ENCODE peak calls at places on chromosomes 6 and 20, in six cellular contexts. O is brain microvascular endothelial cell; Y is right cardiac atrium; K is right lobe of liver; C is prostate gland; N is CD8-positive, alpha-beta T cell. Z is an unnamed sample.

GRCh38 chr6:147769496-147770087 is 261.1 kb downstream of the SAMD5 start:
- DNase-seq in O (no peak), Y (no peak), K (no peak), C (no peak), N (no peak), Z (no peak)

GRCh38 chr6:24981385-24981758 is 45.6 kb upstream of the RIPOR2 start:
- DNase-seq in O (peak; percentile 62), Y (no peak), K (no peak), C (no peak), N (no peak), Z (no peak)

GRCh38 chr6:166460473-166461437 is 78.0 kb upstream of the MPC1 start:
- DNase-seq in O (no peak), Y (no peak), K (no peak), C (no peak), N (no peak), Z (peak; percentile 8)

GRCh38 chr20:62363920-62364851 is 2.9 kb downstream of the LAMA5 start:
- DNase-seq in O (peak; percentile 57), Y (peak; percentile 71), K (peak; percentile 35), C (peak; percentile 3), N (no peak), Z (no peak)

GRCh38 chr6:168126566-168127383 is 47.8 kb upstream of the FRMD1 start:
- DNase-seq in O (no peak), Y (no peak), K (no peak), C (no peak), N (no peak), Z (no peak)

GRCh38 chr6:149212892-149213786 is 104.4 kb upstream of the TAB2 start:
- DNase-seq in O (no peak), Y (no peak), K (no peak), C (no peak), N (no peak), Z (no peak)

GRCh38 chr6:46932526-46932925 is 10.8 kb upstream of the ADGRF5 start:
- DNase-seq in O (peak; percentile 51), Y (no peak), K (no peak), C (no peak), N (no peak), Z (peak; percentile 47)

GRCh38 chr6:15536201-15536955 is 126.5 kb downstream of the DTNBP1 start:
- DNase-seq in O (no peak), Y (no peak), K (no peak), C (no peak), N (no peak), Z (no peak)

GRCh38 chr6:5096482-5096881 is 11.3 kb downstream of the PPP1R3G start:
- DNase-seq in O (no peak), Y (peak; percentile 75), K (no peak), C (no peak), N (no peak), Z (no peak)

GRCh38 chr6:134315974-134316391 is 1.9 kb downstream of the SGK1 start:
- DNase-seq in O (no peak), Y (no peak), K (no peak), C (no peak), N (no peak), Z (no peak)

GRCh38 chr6:134317471-134318131 is at the start of gene SGK1:
- DNase-seq in O (peak; percentile 46), Y (peak; percentile 55), K (peak; percentile 27), C (peak; percentile 9), N (peak; percentile 28), Z (peak; percentile 78)

GRCh38 chr6:134314236-134314821 is 3.6 kb downstream of the SGK1 start:
- DNase-seq in O (no peak), Y (no peak), K (no peak), C (no peak), N (no peak), Z (no peak)

GRCh38 chr6:134316733-134317431 is 1.0 kb downstream of the SGK1 start:
- DNase-seq in O (no peak), Y (no peak), K (no peak), C (no peak), N (no peak), Z (no peak)

GRCh38 chr6:134315189-134315588 is 2.7 kb downstream of the SGK1 start:
- DNase-seq in O (no peak), Y (no peak), K (no peak), C (no peak), N (no peak), Z (no peak)
- H3K27ac ChIP-seq in O (no peak overlapping the region), Y (no peak overlapping the region), K (no peak overlapping the region), C (no peak overlapping the region), N (no peak overlapping the region), Z (no peak overlapping the region)

DNA sequence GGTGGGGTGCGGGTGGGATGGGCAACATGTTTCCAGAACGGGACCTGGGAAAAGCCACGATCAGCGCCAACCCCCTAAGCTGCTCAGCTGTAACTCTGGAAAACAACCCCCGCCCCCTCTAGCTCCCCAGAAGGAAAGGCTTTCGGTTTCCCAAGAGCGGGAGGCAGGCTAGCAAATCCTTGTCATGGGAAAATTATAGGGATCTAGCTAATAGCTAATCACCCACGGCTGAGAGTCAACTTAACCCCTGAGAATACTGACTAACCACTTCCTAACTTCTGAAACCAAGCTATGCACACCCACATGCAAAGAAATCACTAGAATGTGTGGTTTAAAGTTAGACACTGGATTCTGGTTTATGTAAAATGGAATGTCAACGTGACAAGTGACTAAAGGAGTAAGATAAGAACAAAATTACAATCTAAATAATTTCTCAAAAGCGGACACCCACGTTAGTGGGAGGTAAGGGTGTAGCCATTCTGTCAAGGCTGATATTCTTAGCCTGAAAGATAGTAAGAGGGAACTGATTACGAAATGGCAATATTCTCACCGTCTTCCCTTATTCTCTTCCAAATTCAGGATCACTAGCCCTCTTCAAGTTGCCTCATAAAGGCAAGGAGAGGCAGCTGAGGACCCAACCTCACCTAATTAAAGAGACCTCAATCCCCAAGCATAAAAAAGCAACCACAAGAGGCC is 20.1 kb downstream of the JAG1 start:
- DNase-seq in O (peak; percentile 91), Y (peak; percentile 82), K (no peak), C (no peak), N (no peak), Z (no peak)
- H3K4me3 ChIP-seq in O (no peak overlapping the region), Y (peak overlapping the region; percentile 18), K (no peak overlapping the region), C (no peak overlapping the region), N (no peak overlapping the region), Z (no peak overlapping the region)

GRCh38 chr6:90195094-90195793 is 101.4 kb downstream of the BACH2 start:
- DNase-seq in O (no peak), Y (no peak), K (no peak), C (no peak), N (no peak), Z (no peak)
- H3K27ac ChIP-seq in O (no peak overlapping the region), Y (no peak overlapping the region), K (no peak overlapping the region), C (no peak overlapping the region), N (peak overlapping the region; percentile 6), Z (no peak overlapping the region)

GRCh38 chr6:13712485-13712990 is 903 bp upstream of the RANBP9 start:
- DNase-seq in O (no peak), Y (no peak), K (no peak), C (no peak), N (no peak), Z (no peak)

GRCh38 chr6:13717787-13718458 is 6.3 kb upstream of the RANBP9 start:
- DNase-seq in O (no peak), Y (no peak), K (no peak), C (no peak), N (no peak), Z (no peak)

GRCh38 chr6:13716225-13716954 is 4.8 kb upstream of the RANBP9 start:
- DNase-seq in O (no peak), Y (peak; percentile 42), K (no peak), C (no peak), N (no peak), Z (no peak)

GRCh38 chr6:13715444-13715883 is 3.8 kb upstream of the RANBP9 start:
- DNase-seq in O (no peak), Y (no peak), K (no peak), C (no peak), N (no peak), Z (peak; percentile 39)

DNA sequence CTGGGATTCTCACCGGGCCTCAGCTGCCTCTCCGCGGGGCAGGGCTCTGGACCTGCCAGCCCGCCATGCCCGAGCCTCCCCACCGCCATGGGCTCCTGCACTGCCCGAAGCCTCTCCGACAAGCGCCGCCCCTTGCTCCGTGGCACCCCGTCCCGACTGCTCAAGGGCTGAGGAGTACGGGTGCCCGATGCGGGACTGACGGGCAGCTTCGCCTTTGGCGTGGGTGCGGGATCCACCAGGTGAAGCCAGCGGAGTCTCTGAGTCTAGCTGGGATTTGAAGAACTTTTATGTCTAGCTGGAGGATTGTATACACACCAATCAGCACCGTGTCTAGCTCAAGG is 5.3 kb upstream of the RANBP9 start:
- DNase-seq in O (no peak), Y (no peak), K (no peak), C (no peak), N (no peak), Z (no peak)
- H3K4me3 ChIP-seq in O (no peak overlapping the region), Y (no peak overlapping the region), K (no peak overlapping the region), C (no peak overlapping the region), N (no peak overlapping the region), Z (no peak overlapping the region)

GRCh38 chr6:154406869-154407268 is 50.3 kb upstream of the IPCEF1 start:
- DNase-seq in O (no peak), Y (no peak), K (no peak), C (no peak), N (no peak), Z (no peak)
- H3K27ac ChIP-seq in O (no peak overlapping the region), Y (no peak overlapping the region), K (no peak overlapping the region), C (no peak overlapping the region), N (no peak overlapping the region), Z (no peak overlapping the region)

DNA sequence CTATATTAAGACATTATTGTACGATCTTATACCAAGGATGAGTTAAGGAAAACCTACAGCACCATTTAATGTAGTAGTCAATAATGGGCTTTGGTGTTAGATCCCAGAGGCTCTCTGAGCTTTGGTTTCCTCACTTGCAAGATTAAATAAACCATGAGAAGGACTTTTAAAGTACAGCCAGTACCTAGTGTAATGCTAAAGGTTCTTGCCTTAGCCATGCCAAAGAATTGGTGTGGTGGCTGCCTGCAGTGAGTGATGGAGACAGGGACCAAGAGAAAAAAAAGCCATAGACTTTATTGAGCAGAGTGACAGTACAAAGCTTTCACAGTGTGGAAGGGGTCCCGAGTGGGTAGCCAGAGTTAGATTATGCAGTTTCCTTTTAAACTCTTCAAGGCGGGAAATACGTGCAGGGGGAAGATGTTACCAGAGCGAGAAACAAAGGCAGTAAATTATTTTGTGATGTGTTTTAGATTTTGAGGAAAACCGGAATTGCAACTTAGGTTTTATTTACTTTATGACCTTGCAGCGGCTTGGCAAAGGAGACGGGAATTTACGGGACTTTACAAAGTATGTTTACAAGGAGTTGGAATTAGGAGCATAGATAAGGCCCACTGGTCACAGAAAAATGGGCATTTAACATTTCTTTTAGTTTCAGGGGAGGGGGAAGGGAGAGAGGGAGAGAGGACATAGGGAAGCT is 100.4 kb downstream of the MYO6 start:
- DNase-seq in O (no peak), Y (no peak), K (no peak), C (peak; percentile 66), N (no peak), Z (no peak)
- H3K4me3 ChIP-seq in O (no peak overlapping the region), Y (no peak overlapping the region), K (no peak overlapping the region), C (no peak overlapping the region), N (no peak overlapping the region), Z (no peak overlapping the region)

GRCh38 chr6:139398658-139399057 is 24.2 kb upstream of the CITED2 start:
- DNase-seq in O (no peak), Y (no peak), K (no peak), C (no peak), N (no peak), Z (no peak)

GRCh38 chr6:139394027-139394649 is 19.7 kb upstream of the CITED2 start:
- DNase-seq in O (no peak), Y (no peak), K (no peak), C (no peak), N (no peak), Z (no peak)

GRCh38 chr6:139392834-139393233 is 18.4 kb upstream of the CITED2 start:
- DNase-seq in O (no peak), Y (no peak), K (no peak), C (no peak), N (no peak), Z (no peak)

GRCh38 chr6:139395371-139395770 is 20.9 kb upstream of the CITED2 start:
- DNase-seq in O (no peak), Y (no peak), K (no peak), C (no peak), N (no peak), Z (no peak)

GRCh38 chr6:139395891-139396299 is 21.4 kb upstream of the CITED2 start:
- DNase-seq in O (no peak), Y (no peak), K (no peak), C (no peak), N (no peak), Z (no peak)
- H3K27ac ChIP-seq in O (no peak overlapping the region), Y (no peak overlapping the region), K (no peak overlapping the region), C (no peak overlapping the region), N (no peak overlapping the region), Z (no peak overlapping the region)